ENCODE peak calls at places on chromosomes 3 and 15, in four cellular contexts. X, W, Q and Y are unnamed samples.

GRCh38 chr3:188832961-188833615 is 338.7 kb upstream of the TPRG1 start:
- DNase-seq in W (no peak), X (no peak), Q (no peak), Y (no peak)

GRCh38 chr15:84721381-84721780 is 5.4 kb upstream of the SEC11A start:
- DNase-seq in Q (no peak), W (no peak), X (no peak), Y (no peak)

GRCh38 chr15:93451265-93451664 is 362.3 kb upstream of the RGMA start:
- DNase-seq in X (no peak), Q (no peak), W (no peak), Y (no peak)

GRCh38 chr3:33076952-33077351 is 20.0 kb downstream of the GLB1 start:
- DNase-seq in Q (no peak), X (no peak), W (no peak), Y (no peak)

GRCh38 chr3:178707632-178708031 is 171.4 kb downstream of the KCNMB2 start:
- DNase-seq in X (no peak), W (no peak), Q (no peak), Y (no peak)

GRCh38 chr3:43531835-43532234 is 90.0 kb downstream of the ANO10 start:
- DNase-seq in Q (peak; percentile 9), W (no peak), X (no peak), Y (no peak)

GRCh38 chr3:36193448-36193847 is 186.9 kb upstream of the STAC start:
- DNase-seq in Q (no peak), X (no peak), W (no peak), Y (no peak)

GRCh38 chr3:108489776-108490175 is 20.6 kb downstream of the MYH15 start:
- DNase-seq in W (peak; percentile 45), X (peak; percentile 52), Q (peak; percentile 39), Y (peak; percentile 36)

GRCh38 chr15:88911766-88912118 is 1.4 kb downstream of the MFGE8 start:
- DNase-seq in X (no peak), W (no peak), Q (no peak), Y (peak; percentile 65)

GRCh38 chr3:65484964-65485363 is 553.8 kb downstream of the MAGI1 start:
- DNase-seq in W (no peak), Q (no peak), X (no peak), Y (no peak)

GRCh38 chr15:58182460-58183163 is 44.4 kb downstream of the AQP9 start:
- DNase-seq in X (peak; percentile 48), Q (peak; percentile 37), W (peak; percentile 73), Y (peak; percentile 66)

GRCh38 chr15:77709135-77709886 is 76.6 kb upstream of the LINGO1 start:
- DNase-seq in W (no peak), Q (no peak), X (no peak), Y (peak; percentile 22)

GRCh38 chr3:169759256-169759655 is 5.6 kb downstream of the TERC start:
- DNase-seq in W (no peak), X (no peak), Q (no peak), Y (no peak)

GRCh38 chr3:185937689-185938374 is at the start of gene TRA2B:
- DNase-seq in Q (peak; percentile 93), X (peak; percentile 95), W (peak; percentile 97), Y (peak; percentile 95)

GRCh38 chr3:46406786-46407611 is at the start of the genes CCR5AS and CCRL2:
- DNase-seq in Q (no peak), X (no peak), W (no peak), Y (peak; percentile 96)

GRCh38 chr15:99578809-99579208 is 13.0 kb downstream of the MEF2A start:
- DNase-seq in X (no peak), Q (no peak), W (no peak), Y (no peak)

GRCh38 chr15:38370079-38370478 is 83.8 kb upstream of the FAM98B start:
- DNase-seq in X (no peak), W (no peak), Q (no peak), Y (no peak)

GRCh38 chr3:24773798-24774197 is 279.1 kb upstream of the THRB start:
- DNase-seq in Q (peak; percentile 49), X (peak; percentile 46), W (peak; percentile 55), Y (peak; percentile 13)

GRCh38 chr3:31035681-31036080 is 141.2 kb upstream of the GADL1 start:
- DNase-seq in W (peak; percentile 4), X (no peak), Q (no peak), Y (no peak)

GRCh38 chr3:114803042-114803695 is 343.9 kb downstream of the ZBTB20 start:
- DNase-seq in Q (no peak), W (no peak), X (no peak), Y (no peak)

GRCh38 chr15:84915011-84915958 is 30.8 kb downstream of the SLC28A1 start:
- DNase-seq in Q (peak; percentile 84), W (peak; percentile 90), X (peak; percentile 81), Y (peak; percentile 80)

GRCh38 chr3:168081171-168081771 is 14.5 kb downstream of the GOLIM4 start:
- DNase-seq in X (no peak), W (no peak), Q (no peak), Y (no peak)

GRCh38 chr3:56075089-56075488 is 393.2 kb downstream of the ERC2 start:
- DNase-seq in W (no peak), Q (no peak), X (no peak), Y (no peak)

GRCh38 chr3:108153451-108153981 is 62.7 kb upstream of the CD47 start:
- DNase-seq in W (peak; percentile 17), Q (peak; percentile 37), X (peak; percentile 62), Y (peak; percentile 9)

GRCh38 chr3:151580592-151580991 is 119.7 kb upstream of the IGSF10 start:
- DNase-seq in X (no peak), Q (no peak), W (no peak), Y (no peak)

GRCh38 chr15:81000144-81000625 is 538 bp upstream of the TLNRD1 start:
- DNase-seq in Q (peak; percentile 27), X (no peak), W (no peak), Y (peak; percentile 41)

GRCh38 chr15:61146643-61147230 is 82.4 kb downstream of the RORA start:
- DNase-seq in Q (no peak), W (no peak), X (no peak), Y (no peak)

GRCh38 chr3:172380632-172381031 is 67.6 kb downstream of the GHSR start:
- DNase-seq in Q (no peak), W (no peak), X (no peak), Y (no peak)

GRCh38 chr15:100712226-100712625 is 109.8 kb downstream of the ASB7 start:
- DNase-seq in Q (no peak), X (no peak), W (no peak), Y (no peak)

GRCh38 chr15:73990250-73991005 is 1.7 kb downstream of the STOML1 start:
- DNase-seq in Q (no peak), X (no peak), W (no peak), Y (no peak)

DNA sequence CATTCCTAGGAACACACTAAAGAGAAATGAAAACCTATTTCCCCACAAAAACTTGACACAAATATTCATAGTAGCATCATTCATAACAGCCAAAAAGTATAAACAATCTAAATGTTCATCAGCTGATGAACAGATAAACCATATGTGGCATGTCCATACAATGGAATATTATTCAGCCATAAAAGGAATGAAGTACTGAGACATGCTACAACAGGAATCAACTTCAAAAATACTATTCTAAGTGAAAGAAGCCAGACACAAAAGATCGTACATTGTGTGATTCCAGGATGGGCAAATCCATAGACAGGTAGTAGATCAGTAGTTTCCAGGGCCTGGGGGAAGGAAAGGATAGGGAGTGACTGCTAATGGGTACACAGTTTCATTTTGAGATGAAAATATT is 118.0 kb downstream of the GSK3B start:
- DNase-seq in X (no peak), Q (no peak), W (no peak), Y (no peak)
- TF ChIP-seq ELF1 in X (no peak), Q (no peak), W (no peak), Y (no peak)

DNA sequence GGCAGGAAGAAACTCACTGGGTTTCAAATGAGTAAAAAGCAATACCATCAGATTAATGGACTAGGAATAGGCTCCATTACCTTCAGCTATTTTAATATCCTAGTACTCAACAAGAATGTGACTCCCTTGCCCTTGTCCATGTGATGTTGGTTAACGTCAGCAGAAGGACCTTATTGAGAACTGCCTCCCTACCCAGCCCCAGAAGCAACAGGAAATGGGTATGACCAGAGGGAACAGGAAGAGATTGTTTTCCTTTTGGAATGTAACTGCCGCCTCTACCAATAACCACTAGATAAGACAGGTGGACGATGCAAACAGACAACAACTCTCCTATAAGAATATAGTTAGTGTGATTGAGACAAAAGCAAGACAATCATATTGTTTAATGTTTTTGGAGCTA is 10.4 kb upstream of the MME start:
- DNase-seq in X (no peak), W (no peak), Q (no peak), Y (no peak)
- TF ChIP-seq ELF1 in X (no peak), W (no peak), Q (no peak), Y (no peak)

DNA sequence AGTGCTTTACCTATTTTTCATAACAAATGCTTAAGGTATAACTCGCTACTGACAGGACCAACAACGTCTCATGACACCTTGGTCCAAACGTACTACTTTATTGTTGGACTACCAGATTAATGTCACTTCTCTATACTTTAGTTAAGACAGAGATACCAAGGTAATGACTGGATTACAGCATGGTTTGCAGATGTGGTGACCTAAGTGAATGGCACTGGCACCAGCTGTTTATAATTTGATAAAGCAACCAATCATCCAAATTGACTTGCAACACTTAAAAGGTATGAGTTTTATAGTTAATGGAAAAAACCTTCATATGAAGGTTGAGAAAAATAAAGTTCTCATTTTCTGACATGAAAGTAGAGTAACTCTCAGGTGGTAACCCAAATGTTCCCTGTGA is 209.0 kb downstream of the NEK10 start:
- DNase-seq in W (no peak), Q (no peak), X (no peak), Y (no peak)
- TF ChIP-seq ELF1 in W (no peak), Q (no peak), X (no peak), Y (no peak)

DNA sequence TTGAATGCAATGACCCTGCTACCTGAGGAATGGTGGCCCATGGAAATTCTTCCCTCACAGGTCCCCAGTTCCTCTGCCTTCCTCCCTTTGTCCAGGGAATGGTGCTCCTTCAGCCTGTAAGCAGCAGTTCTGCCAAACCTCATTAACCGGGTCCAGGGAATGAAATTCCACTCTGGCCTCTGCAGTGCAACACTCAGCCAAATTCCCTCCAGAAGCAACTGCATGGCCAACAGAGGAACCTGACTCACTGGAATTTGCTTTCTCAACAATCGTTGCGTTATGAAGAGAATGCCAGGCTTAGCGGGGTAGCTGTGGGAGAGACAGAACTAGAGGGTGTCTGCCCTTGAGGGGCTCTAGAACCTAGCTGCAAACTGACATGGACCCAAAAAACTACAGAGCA is 449.4 kb upstream of the PROK2 start:
- DNase-seq in W (no peak), X (no peak), Q (no peak), Y (no peak)
- TF ChIP-seq ELF1 in W (no peak), X (no peak), Q (no peak), Y (no peak)

DNA sequence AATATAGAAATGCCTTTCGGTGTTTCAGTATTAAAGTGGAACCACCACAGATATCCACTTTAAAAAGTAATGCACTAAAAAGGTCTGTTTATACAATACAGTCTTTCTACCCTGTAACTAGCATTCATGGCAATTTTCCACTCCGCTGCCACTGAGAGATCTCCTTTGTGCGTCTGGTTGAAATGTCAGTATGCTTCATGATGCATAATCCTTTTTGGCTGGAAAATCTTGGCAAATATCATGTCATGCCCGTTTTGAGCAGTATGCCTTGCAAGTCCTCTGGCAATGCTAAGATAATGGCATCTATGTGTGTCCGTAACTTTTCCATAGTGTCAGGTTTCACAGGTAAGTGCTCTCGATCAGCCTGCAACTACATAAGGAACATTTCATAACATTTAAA is 30.8 kb upstream of the ARF4 start:
- DNase-seq in Q (no peak), X (no peak), W (no peak), Y (no peak)
- TF ChIP-seq ELF1 in Q (no peak), X (no peak), W (no peak), Y (no peak)

GRCh38 chr3:112633757-112634156 is 7.2 kb downstream of the CCDC80 start:
- DNase-seq in X (no peak), Q (no peak), W (no peak), Y (no peak)
- TF ChIP-seq ELF1 in X (no peak), Q (no peak), W (no peak), Y (no peak)

GRCh38 chr3:23324745-23325144 is 121.6 kb downstream of the UBE2E2 start:
- DNase-seq in Q (no peak), W (no peak), X (no peak), Y (no peak)
- TF ChIP-seq ELF1 in Q (no peak), W (no peak), X (no peak), Y (no peak)